ENCODE peak calls at places on chromosomes 4 and X, in eight cellular contexts. V is T-cell; Y is stimulated activated CD8-positive, alpha-beta memory T cell treated with anti-CD3 and anti-CD28 coated beads, Interleukin-4, amount 100 ng/mL, for 4 hours; H is testis; Z is GM06990; I is pons; M is T-helper 9 cell; S is glutamatergic neuron. D is an unnamed sample.

GRCh38 chrX:140040397-140040796 is 75.1 kb upstream of the CXorf66 start:
- DNase-seq in V (no peak), Y (no peak), H (no peak), Z (no peak), I (no peak), M (no peak), S (no peak), D (no peak)

GRCh38 chr4:67545996-67546356 is 673 bp upstream of the CENPC start:
- DNase-seq in V (no peak), Y (no peak), H (no peak), Z (no peak), I (peak), M (no peak), S (no peak), D (no peak)

GRCh38 chr4:37981844-37982720 is 21.9 kb downstream of the PTTG2 start:
- DNase-seq in V (no peak), Y (no peak), H (no peak), Z (no peak), I (no peak), M (no peak), S (no peak), D (no peak)

GRCh38 chr4:73392936-73393335 is 11.2 kb upstream of the ALB start:
- DNase-seq in V (no peak), Y (no peak), H (no peak), Z (no peak), I (no peak), M (no peak), S (no peak), D (no peak)

GRCh38 chrX:132266583-132267355 is 47.5 kb upstream of the RAP2C start:
- DNase-seq in V (no peak), Y (no peak), H (no peak), Z (peak), I (no peak), M (no peak), S (no peak), D (no peak)

GRCh38 chr4:21097026-21097425 is 396.8 kb downstream of the PACRGL start:
- DNase-seq in V (no peak), Y (no peak), H (no peak), Z (no peak), I (no peak), M (no peak), S (no peak), D (no peak)

GRCh38 chrX:39638526-39638925 is 459.2 kb downstream of the BCOR start:
- DNase-seq in V (no peak), Y (no peak), H (no peak), Z (no peak), I (no peak), M (no peak), S (no peak), D (no peak)

GRCh38 chr4:153159016-153159415 is 45.2 kb upstream of the TRIM2 start:
- DNase-seq in V (no peak), Y (no peak), H (no peak), Z (no peak), I (no peak), M (no peak), S (no peak), D (no peak)

GRCh38 chr4:6647582-6648230 is 7.2 kb downstream of the MRFAP1 start:
- DNase-seq in V (no peak), Y (no peak), H (no peak), Z (no peak), I (no peak), M (no peak), S (no peak), D (no peak)

GRCh38 chrX:41758391-41758790 is 34.4 kb downstream of the GPR82 start:
- DNase-seq in V (no peak), Y (no peak), H (no peak), Z (no peak), I (no peak), M (no peak), S (no peak), D (no peak)

GRCh38 chr4:173494013-173494970 is 35.7 kb downstream of the HAND2 start:
- DNase-seq in V (peak), Y (no peak), H (peak), Z (peak), I (peak), M (peak), S (peak), D (no peak)

GRCh38 chr4:100075056-100075455 is 115.2 kb downstream of the DDIT4L start:
- DNase-seq in V (no peak), Y (no peak), H (no peak), Z (no peak), I (no peak), M (no peak), S (no peak), D (no peak)

GRCh38 chrX:7972586-7972985 is 45.4 kb upstream of the PNPLA4 start:
- DNase-seq in V (no peak), Y (no peak), H (peak), Z (no peak), I (no peak), M (no peak), S (no peak), D (no peak)

D was measured in esophagus squamous epithelium.